ENCODE peak calls at places on chromosomes 13 and 19, in seven cellular contexts. V, S, W, K, C, N and A are unnamed samples.

GRCh38 chr19:2132191-2132590 is 19.2 kb downstream of the AP3D1 start:
- DNase-seq in V (no peak), S (no peak), W (no peak), K (no peak), C (no peak), N (no peak), A (no peak)

GRCh38 chr19:3031607-3031867 is 2.5 kb upstream of the TLE2 start:
- DNase-seq in V (no peak), S (no peak), W (no peak), K (no peak), C (no peak), N (no peak), A (no peak)

GRCh38 chr13:74290324-74290773 is 156.1 kb upstream of the KLF12 start:
- DNase-seq in V (peak), S (peak), W (peak), K (no peak), C (peak), N (peak), A (no peak)

GRCh38 chr13:95704510-95704909 is 27.6 kb downstream of the DNAJC3 start:
- DNase-seq in V (no peak), S (no peak), W (no peak), K (no peak), C (peak), N (no peak), A (peak)

GRCh38 chr13:77784531-77784930 is 87.0 kb downstream of the SLAIN1 start:
- DNase-seq in V (no peak), S (no peak), W (no peak), K (no peak), C (no peak), N (no peak), A (no peak)

GRCh38 chr13:98080280-98080679 is 62.6 kb upstream of the FARP1 start:
- DNase-seq in V (no peak), S (no peak), W (no peak), K (no peak), C (no peak), N (no peak), A (no peak)

GRCh38 chr19:2273356-2274184 is 8.4 kb downstream of the PEAK3 start:
- DNase-seq in V (peak), S (peak), W (no peak), K (peak), C (peak), N (peak), A (peak)

GRCh38 chr13:41827507-41828213 is 133.2 kb downstream of the VWA8 start:
- DNase-seq in V (no peak), S (no peak), W (peak), K (peak), C (peak), N (no peak), A (no peak)

GRCh38 chr19:15934332-15935078 is at the start of gene CYP4F11:
- DNase-seq in V (peak), S (peak), W (no peak), K (no peak), C (no peak), N (peak), A (no peak)

GRCh38 chr13:50069255-50069654 is 54.0 kb downstream of the KCNRG start:
- DNase-seq in V (no peak), S (no peak), W (no peak), K (no peak), C (peak), N (no peak), A (no peak)

GRCh38 chr19:679418-680286 is 3.5 kb downstream of the FSTL3 start:
- DNase-seq in V (peak), S (peak), W (peak), K (peak), C (peak), N (peak), A (peak)

GRCh38 chr19:29542776-29543175 is 17.0 kb downstream of the VSTM2B start:
- DNase-seq in V (no peak), S (no peak), W (no peak), K (no peak), C (no peak), N (no peak), A (no peak)

GRCh38 chr13:68176486-68176885 is 946.4 kb upstream of the PCDH9 start:
- DNase-seq in V (no peak), S (no peak), W (peak), K (peak), C (peak), N (no peak), A (no peak)

GRCh38 chr19:3284759-3285646 is 60.5 kb downstream of the CELF5 start:
- DNase-seq in V (peak), S (no peak), W (no peak), K (no peak), C (peak), N (peak), A (peak)

GRCh38 chr13:43822969-43823368 is 36.2 kb upstream of the ENOX1 start:
- DNase-seq in V (no peak), S (no peak), W (no peak), K (no peak), C (no peak), N (no peak), A (no peak)

GRCh38 chr13:33633701-33634525 is 184.0 kb upstream of the RFC3 start:
- DNase-seq in V (no peak), S (peak), W (peak), K (no peak), C (peak), N (no peak), A (no peak)

GRCh38 chr19:3692141-3693029 is 7.9 kb downstream of the PIP5K1C start:
- DNase-seq in V (no peak), S (no peak), W (no peak), K (peak), C (no peak), N (peak), A (peak)

GRCh38 chr19:41531438-41532311 is 44.3 kb upstream of the CEACAM21 start:
- DNase-seq in V (peak), S (no peak), W (peak), K (peak), C (peak), N (peak), A (peak)

GRCh38 chr19:16435238-16435911 is 36.4 kb downstream of the EPS15L1 start:
- DNase-seq in V (peak), S (peak), W (peak), K (peak), C (peak), N (no peak), A (no peak)

GRCh38 chr19:49155830-49156346 is 692 bp upstream of the HRC start:
- DNase-seq in V (no peak), S (no peak), W (no peak), K (no peak), C (no peak), N (no peak), A (no peak)

GRCh38 chr19:34366670-34367423 is 1.9 kb downstream of the GPI start:
- DNase-seq in V (no peak), S (no peak), W (peak), K (peak), C (peak), N (no peak), A (peak)

GRCh38 chr13:97278395-97279078 is 56.4 kb downstream of the MBNL2 start:
- DNase-seq in V (no peak), S (no peak), W (no peak), K (no peak), C (no peak), N (no peak), A (no peak)

GRCh38 chr19:51325161-51325979 is 13.9 kb downstream of the IGLON5 start:
- DNase-seq in V (no peak), S (no peak), W (no peak), K (no peak), C (no peak), N (no peak), A (no peak)

GRCh38 chr13:41416276-41416675 is 41.1 kb upstream of the RGCC start:
- DNase-seq in V (no peak), S (no peak), W (no peak), K (no peak), C (no peak), N (no peak), A (no peak)

GRCh38 chr13:44415815-44416214 is 42.2 kb downstream of the SERP2 start:
- DNase-seq in V (no peak), S (no peak), W (no peak), K (no peak), C (no peak), N (no peak), A (no peak)

GRCh38 chr13:34883381-34883780 is 58.7 kb upstream of the NBEA start:
- DNase-seq in V (no peak), S (no peak), W (no peak), K (no peak), C (no peak), N (no peak), A (no peak)

GRCh38 chr19:19637523-19638251 is 5.8 kb downstream of the GMIP start:
- DNase-seq in V (no peak), S (no peak), W (no peak), K (no peak), C (no peak), N (no peak), A (no peak)

GRCh38 chr19:38268539-38268938 is 4.2 kb downstream of the SPINT2 start:
- DNase-seq in V (no peak), S (no peak), W (no peak), K (no peak), C (no peak), N (no peak), A (peak)

GRCh38 chr13:47337781-47338507 is 441.1 kb upstream of the HTR2A start:
- DNase-seq in V (no peak), S (no peak), W (peak), K (peak), C (peak), N (no peak), A (no peak)

GRCh38 chr19:11581740-11582139 is 4.3 kb upstream of the ACP5 start:
- DNase-seq in V (peak), S (no peak), W (no peak), K (peak), C (peak), N (peak), A (peak)